ENCODE peak calls at places on chromosomes 4 and X, in eight cellular contexts. Z is tibial nerve, D is testis, M is heart left ventricle, K is ovary, N is HepG2, L is IMR-90, H is transverse colon. U is an unnamed sample.

GRCh38 chrX:64291106-64291505 is 60.7 kb upstream of the ASB12 start:
- DNase-seq in Z (no peak), D (no peak), M (no peak), K (no peak), N (no peak), L (no peak), H (no peak), U (no peak)

GRCh38 chrX:123738378-123738955 is 5.6 kb upstream of the THOC2 start:
- DNase-seq in Z (no peak), D (no peak), M (no peak), K (no peak), N (no peak), L (no peak), H (no peak), U (no peak)

GRCh38 chrX:150060406-150060805 is 122.1 kb upstream of the EOLA2 start:
- DNase-seq in Z (no peak), D (no peak), M (no peak), K (no peak), N (no peak), L (peak; percentile 76), H (no peak), U (no peak)

GRCh38 chr4:130591091-130591490 is 1495.1 kb downstream of the C4orf33 start:
- DNase-seq in Z (no peak), D (no peak), M (no peak), K (no peak), N (no peak), L (no peak), H (no peak), U (no peak)

GRCh38 chrX:134294548-134294947 is 57.6 kb downstream of the CCDC160 start:
- DNase-seq in Z (no peak), D (no peak), M (no peak), K (no peak), N (no peak), L (peak; percentile 2), H (no peak), U (no peak)

GRCh38 chr4:164138521-164138920 is 615.4 kb upstream of the SMIM31 start:
- DNase-seq in Z (no peak), D (no peak), M (no peak), K (no peak), N (no peak), L (no peak), H (no peak), U (no peak)

GRCh38 chr4:5874811-5875465 is 17.9 kb downstream of the CRMP1 start:
- DNase-seq in Z (no peak), D (no peak), M (no peak), K (no peak), N (no peak), L (peak; percentile 44), H (no peak), U (no peak)

GRCh38 chrX:45781901-45782553 is 581.4 kb upstream of the DIPK2B start:
- DNase-seq in Z (no peak), D (no peak), M (no peak), K (no peak), N (peak; percentile 15), L (peak; percentile 84), H (no peak), U (no peak)

GRCh38 chr4:113260671-113261070 is 211.2 kb downstream of the ANK2 start:
- DNase-seq in Z (no peak), D (no peak), M (no peak), K (no peak), N (no peak), L (no peak), H (no peak), U (no peak)

GRCh38 chr4:22670953-22671352 is 21.8 kb upstream of the GBA3 start:
- DNase-seq in Z (no peak), D (no peak), M (no peak), K (no peak), N (no peak), L (peak; percentile 13), H (no peak), U (no peak)

GRCh38 chr4:83387922-83388676 is 53.5 kb upstream of the HPSE start:
- DNase-seq in Z (no peak), D (no peak), M (no peak), K (no peak), N (no peak), L (no peak), H (no peak), U (no peak)

GRCh38 chrX:150575415-150575814 is 7.0 kb downstream of the MTM1 start:
- DNase-seq in Z (no peak), D (no peak), M (no peak), K (no peak), N (no peak), L (peak; percentile 33), H (peak; percentile 13), U (peak; percentile 66)

GRCh38 chr4:113815826-113816225 is 54.3 kb upstream of the CAMK2D start:
- DNase-seq in Z (no peak), D (no peak), M (no peak), K (no peak), N (no peak), L (no peak), H (no peak), U (no peak)

GRCh38 chrX:41723821-41724220 is at the start of gene GPR82:
- DNase-seq in Z (no peak), D (no peak), M (no peak), K (no peak), N (no peak), L (no peak), H (no peak), U (no peak)

GRCh38 chr4:135227842-135228241 is 1026.3 kb upstream of the PABPC4L start:
- DNase-seq in Z (no peak), D (no peak), M (no peak), K (no peak), N (no peak), L (no peak), H (no peak), U (no peak)

GRCh38 chrX:10095698-10096432 is 60.9 kb upstream of the CLCN4 start:
- DNase-seq in Z (no peak), D (no peak), M (no peak), K (no peak), N (no peak), L (no peak), H (no peak), U (no peak)
- H3K4me1 ChIP-seq in Z (no peaks in the 10 kb centered on the region), D (peaks cover 8% of the 10 kb centered on the region), M (peaks cover 14% of the 10 kb centered on the region), K (peaks cover 5% of the 10 kb centered on the region), N (peaks cover 9% of the 10 kb centered on the region), L (no peaks in the 10 kb centered on the region), H (no peaks in the 10 kb centered on the region), U (no peaks in the 10 kb centered on the region)

GRCh38 chrX:154485150-154486051 is 1.0 kb downstream of the UBL4A start:
- DNase-seq in Z (no peak), D (no peak), M (peak; percentile 62), K (no peak), N (no peak), L (no peak), H (no peak), U (peak; percentile 22)

GRCh38 chrX:154488336-154489075 is 1.9 kb downstream of the SLC10A3 start:
- DNase-seq in Z (no peak), D (no peak), M (no peak), K (no peak), N (no peak), L (no peak), H (no peak), U (no peak)

GRCh38 chrX:154486052-154486395 is 391 bp downstream of the UBL4A start:
- DNase-seq in Z (no peak), D (peak; percentile 60), M (peak; percentile 73), K (peak; percentile 79), N (no peak), L (no peak), H (peak; percentile 43), U (peak; percentile 34)

GRCh38 chrX:154487518-154488290 is 1.3 kb upstream of the UBL4A start:
- DNase-seq in Z (no peak), D (no peak), M (no peak), K (no peak), N (no peak), L (no peak), H (no peak), U (no peak)

GRCh38 chrX:154486396-154487207 is at the start of gene UBL4A:
- DNase-seq in Z (no peak), D (peak; percentile 53), M (peak; percentile 80), K (peak; percentile 80), N (no peak), L (peak; percentile 11), H (peak; percentile 63), U (peak; percentile 92)
- TF ChIP-seq POLR2A in Z (no peak), D (no peak), M (no peak), K (no peak), N (no peak), L (no peak), H (peak; percentile 44), U (no peak)

DNA sequence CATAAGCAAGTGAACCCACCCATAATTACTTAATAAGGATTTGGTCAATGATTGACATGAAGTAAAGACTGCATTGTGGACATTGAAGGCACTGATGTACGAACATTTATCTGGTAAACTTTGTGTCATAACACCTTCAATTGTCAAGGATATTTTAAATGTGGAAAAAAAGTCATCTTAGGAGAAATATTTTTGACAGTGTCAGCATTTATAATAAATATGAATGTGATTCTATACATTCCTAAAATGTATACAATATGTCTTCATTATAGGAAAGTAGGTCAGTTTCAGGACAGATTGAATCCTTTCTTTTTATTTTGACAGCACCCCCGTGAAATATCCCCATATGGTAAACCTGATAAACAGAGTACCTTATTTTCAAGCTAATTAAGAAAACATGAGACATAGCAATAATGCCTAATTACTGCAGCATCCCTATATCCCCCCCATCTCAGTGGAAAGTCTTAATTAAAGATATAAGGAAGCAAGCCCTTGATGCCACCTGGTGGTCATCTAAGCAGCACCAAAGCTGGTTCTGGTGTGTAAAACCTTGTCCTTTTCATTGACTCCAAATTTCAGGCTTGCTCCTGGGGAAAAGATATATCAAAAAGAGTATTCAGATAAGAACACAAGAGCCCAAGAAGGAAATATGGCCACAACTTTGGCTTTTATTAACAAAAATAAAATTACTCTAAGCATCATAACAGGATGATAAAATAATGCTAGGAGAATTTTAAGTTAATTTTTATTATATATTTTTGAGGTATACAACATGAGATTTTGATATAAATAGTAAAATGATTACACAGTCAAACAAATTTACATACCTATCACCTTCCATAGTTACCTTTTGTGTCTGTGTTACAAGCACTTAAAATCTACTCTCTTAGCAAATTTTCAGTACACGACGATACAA is 379.7 kb downstream of the TLL1 start:
- DNase-seq in Z (no peak), D (peak; percentile 44), M (no peak), K (no peak), N (peak; percentile 10), L (no peak), H (no peak), U (peak; percentile 6)
- H3K4me1 ChIP-seq in Z (no peaks in the 10 kb centered on the region), D (no peaks in the 10 kb centered on the region), M (no peaks in the 10 kb centered on the region), K (no peaks in the 10 kb centered on the region), N (no peaks in the 10 kb centered on the region), L (no peaks in the 10 kb centered on the region), H (no peaks in the 10 kb centered on the region), U (no peaks in the 10 kb centered on the region)

GRCh38 chr4:167021545-167022155 is 212.6 kb downstream of the SPOCK3 start:
- DNase-seq in Z (peak; percentile 63), D (peak; percentile 88), M (peak; percentile 67), K (peak; percentile 31), N (peak; percentile 39), L (peak; percentile 51), H (peak; percentile 56), U (peak; percentile 57)

GRCh38 chr4:167028976-167029375 is 205.3 kb downstream of the SPOCK3 start:
- DNase-seq in Z (no peak), D (no peak), M (no peak), K (no peak), N (no peak), L (no peak), H (no peak), U (no peak)

GRCh38 chr4:167020410-167020809 is 213.9 kb downstream of the SPOCK3 start:
- DNase-seq in Z (no peak), D (no peak), M (no peak), K (no peak), N (peak; percentile 5), L (no peak), H (no peak), U (no peak)

GRCh38 chr4:167025651-167026050 is 208.6 kb downstream of the SPOCK3 start:
- DNase-seq in Z (no peak), D (no peak), M (no peak), K (no peak), N (peak; percentile 8), L (no peak), H (no peak), U (no peak)

GRCh38 chr4:167023359-167023925 is 210.9 kb downstream of the SPOCK3 start:
- DNase-seq in Z (no peak), D (no peak), M (no peak), K (no peak), N (no peak), L (no peak), H (no peak), U (no peak)
- TF ChIP-seq POLR2A in Z (no peak), D (no peak), M (no peak), K (no peak), N (no peak), L (no peak), H (no peak), U (no peak)

U was measured in thyroid gland.